ENCODE peak calls at places on chromosomes 6 and 20, in ten cellular contexts. A is neural progenitor cell, N is IMR-90, X is hepatocyte, Q is AG04449, E is ovary, D is cardiac muscle cell, G is psoas muscle, V is heart left ventricle, M is lung. O is an unnamed sample.

GRCh38 chr6:139149383-139149782 is 14.5 kb downstream of the HECA start:
- DNase-seq in A (no peak), N (peak; percentile 35), X (no peak), Q (no peak), E (peak; percentile 49), D (no peak), G (no peak), V (peak; percentile 61), M (no peak), O (no peak)

GRCh38 chr6:84762220-84762940 is 2.0 kb downstream of the TBX18 start:
- DNase-seq in A (peak; percentile 49), N (no peak), X (peak; percentile 39), Q (no peak), E (peak; percentile 26), D (peak; percentile 52), G (no peak), V (peak; percentile 55), M (no peak), O (no peak)

GRCh38 chr20:46994341-46994740 is 99.7 kb downstream of the EYA2 start:
- DNase-seq in A (no peak), N (no peak), X (no peak), Q (no peak), E (no peak), D (no peak), G (no peak), V (no peak), M (no peak), O (no peak)

GRCh38 chr6:129164032-129164431 is 281.1 kb downstream of the LAMA2 start:
- DNase-seq in A (no peak), N (no peak), X (no peak), Q (no peak), E (no peak), D (no peak), G (no peak), V (no peak), M (no peak), O (no peak)

GRCh38 chr6:166946125-166946524 is 10.2 kb downstream of the RNASET2 start:
- DNase-seq in A (no peak), N (no peak), X (no peak), Q (no peak), E (no peak), D (no peak), G (no peak), V (no peak), M (no peak), O (no peak)

GRCh38 chr6:163416640-163417253 is 2.2 kb downstream of the QKI start:
- DNase-seq in A (peak; percentile 70), N (peak; percentile 87), X (peak; percentile 81), Q (peak; percentile 49), E (peak; percentile 40), D (peak; percentile 87), G (no peak), V (peak; percentile 38), M (peak; percentile 51), O (no peak)

GRCh38 chr6:37783831-37784584 is 35.5 kb upstream of the ZFAND3 start:
- DNase-seq in A (peak; percentile 48), N (no peak), X (peak; percentile 41), Q (no peak), E (peak; percentile 25), D (peak; percentile 9), G (peak; percentile 37), V (no peak), M (no peak), O (no peak)

GRCh38 chr6:68238097-68238597 is 396.9 kb upstream of the ADGRB3 start:
- DNase-seq in A (no peak), N (no peak), X (no peak), Q (no peak), E (no peak), D (no peak), G (no peak), V (no peak), M (no peak), O (no peak)

GRCh38 chr6:131136021-131136847 is 967 bp downstream of the AKAP7 start:
- DNase-seq in A (no peak), N (peak; percentile 40), X (peak; percentile 32), Q (no peak), E (peak; percentile 33), D (no peak), G (no peak), V (no peak), M (no peak), O (no peak)

GRCh38 chr6:83815631-83816030 is 37.5 kb upstream of the RIPPLY2 start:
- DNase-seq in A (no peak), N (no peak), X (no peak), Q (no peak), E (no peak), D (no peak), G (no peak), V (no peak), M (no peak), O (no peak)

GRCh38 chr20:57458400-57459160 is 66.4 kb downstream of the CTCFL start:
- DNase-seq in A (no peak), N (no peak), X (peak; percentile 23), Q (no peak), E (no peak), D (no peak), G (no peak), V (no peak), M (no peak), O (no peak)

GRCh38 chr6:19827247-19827646 is 9.9 kb upstream of the ID4 start:
- DNase-seq in A (no peak), N (no peak), X (no peak), Q (no peak), E (no peak), D (no peak), G (no peak), V (no peak), M (no peak), O (no peak)

GRCh38 chr20:32344835-32345506 is 13.2 kb upstream of the ASXL1 start:
- DNase-seq in A (peak; percentile 51), N (no peak), X (no peak), Q (no peak), E (no peak), D (no peak), G (no peak), V (no peak), M (no peak), O (no peak)

GRCh38 chr6:149109397-149110070 is 208.0 kb upstream of the TAB2 start:
- DNase-seq in A (no peak), N (no peak), X (no peak), Q (no peak), E (no peak), D (no peak), G (no peak), V (no peak), M (no peak), O (no peak)

GRCh38 chr6:42041131-42042055 is 8.9 kb upstream of the TAF8 start:
- DNase-seq in A (peak; percentile 21), N (no peak), X (no peak), Q (no peak), E (no peak), D (no peak), G (no peak), V (peak; percentile 59), M (no peak), O (no peak)

DNA sequence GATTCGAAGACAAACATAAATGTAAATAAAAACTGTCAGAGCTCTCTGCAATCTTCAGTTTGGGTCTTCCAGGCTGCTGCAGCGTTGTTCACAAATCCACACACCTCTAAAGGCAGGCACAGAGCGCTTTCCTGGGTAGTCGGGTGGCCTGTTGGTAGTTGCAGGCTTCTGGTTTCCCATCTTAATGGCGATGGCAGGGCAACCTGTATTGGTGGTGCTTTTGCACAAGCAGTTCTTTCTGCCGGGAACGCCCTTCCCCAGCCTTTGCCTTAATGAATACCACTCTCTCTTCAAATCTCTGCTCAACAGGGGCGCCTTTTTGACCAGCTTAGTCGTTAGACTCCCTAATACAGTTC is 723 bp upstream of the IFT52 start:
- DNase-seq in A (peak; percentile 67), N (no peak), X (no peak), Q (no peak), E (peak; percentile 16), D (peak; percentile 34), G (no peak), V (no peak), M (no peak), O (no peak)
- H3K4me3 ChIP-seq in A (peak overlapping the region; percentile 68), N (peak overlapping the region; percentile 96), X (peak overlapping the region; percentile 38), Q (peak overlapping the region; percentile 96), E (peak overlapping the region; percentile 94), D (peak overlapping the region; percentile 63), G (peak overlapping the region; percentile 89), V (peak overlapping the region; percentile 99), M (peak overlapping the region; percentile 37), O (peak overlapping the region; percentile 73)

GRCh38 chr6:20873425-20874190 is 339.4 kb downstream of the CDKAL1 start:
- DNase-seq in A (peak; percentile 60), N (no peak), X (no peak), Q (no peak), E (no peak), D (peak; percentile 37), G (no peak), V (no peak), M (no peak), O (no peak)
- TF ChIP-seq CTCF in A (peak; percentile 58), N (peak; percentile 19), X (peak; percentile 17), Q (no peak), E (no peak), D (peak; percentile 28), G (no peak), V (no peak), M (no peak), O (peak; percentile 42)

DNA sequence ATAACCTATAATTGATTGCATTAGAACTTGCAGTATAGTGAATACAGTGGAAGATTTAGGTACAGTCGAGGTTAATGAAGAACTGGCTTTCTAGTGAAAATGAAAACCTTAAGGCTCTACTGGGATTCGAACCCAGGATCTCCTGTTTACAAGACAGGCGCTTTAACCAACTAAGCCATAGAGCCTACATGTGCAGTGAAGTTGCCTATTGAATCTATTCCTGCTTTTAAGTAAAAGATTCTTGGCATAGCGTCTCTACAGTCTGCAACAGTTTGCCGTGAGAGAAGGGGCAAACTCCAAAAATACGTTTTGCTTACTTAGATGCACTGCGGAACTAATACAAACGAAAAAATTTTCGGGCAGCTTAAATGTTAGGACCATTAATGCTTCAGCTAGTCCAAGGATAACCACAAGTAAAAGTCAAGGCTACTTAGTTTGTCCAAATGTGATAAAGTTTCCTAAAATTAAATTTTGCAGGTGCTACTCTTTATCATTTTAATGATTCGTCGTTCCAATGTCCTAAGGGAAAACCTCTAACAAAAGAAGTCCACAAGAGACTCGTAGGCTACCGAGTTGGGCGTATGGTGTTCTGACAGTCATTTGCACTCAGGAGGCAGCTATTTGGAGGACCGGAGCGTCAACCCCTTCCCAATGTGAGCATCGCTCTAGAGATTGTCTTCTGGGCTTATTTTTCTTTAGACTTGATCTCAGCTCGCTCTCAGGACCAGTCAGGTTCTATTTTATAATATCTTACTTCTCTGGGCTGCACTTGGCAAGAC is 31.3 kb upstream of the ZSCAN23 start:
- DNase-seq in A (peak; percentile 78), N (peak; percentile 92), X (peak; percentile 79), Q (peak; percentile 68), E (no peak), D (peak; percentile 63), G (no peak), V (no peak), M (no peak), O (peak; percentile 69)
- H3K4me3 ChIP-seq in A (peak overlapping the region; percentile 86), N (peak overlapping the region; percentile 72), X (peak overlapping the region; percentile 6), Q (peak overlapping the region; percentile 53), E (peak overlapping the region; percentile 21), D (peak overlapping the region; percentile 55), G (no peak overlapping the region), V (peak overlapping the region; percentile 22), M (no peak overlapping the region), O (peak overlapping the region; percentile 60)

DNA sequence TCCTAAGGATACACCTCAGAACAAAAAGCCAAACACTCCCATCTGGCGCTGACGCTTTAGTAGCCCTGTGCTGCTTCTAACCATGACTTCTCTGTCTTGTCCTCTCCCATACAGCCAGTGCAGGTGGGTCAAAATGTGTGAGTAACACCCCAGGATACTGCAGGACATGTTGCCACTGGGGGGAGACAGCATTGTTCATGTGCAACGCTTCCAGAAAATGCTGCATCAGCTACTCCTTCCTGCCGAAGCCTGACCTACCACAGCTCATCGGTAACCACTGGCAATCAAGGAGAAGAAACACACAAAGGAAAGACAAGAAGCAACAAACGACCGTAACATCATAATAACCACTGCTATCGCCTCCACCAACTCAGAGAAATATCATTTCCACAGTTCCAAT is 1.4 kb downstream of the DEFB132 start:
- DNase-seq in A (no peak), N (peak; percentile 16), X (no peak), Q (no peak), E (no peak), D (no peak), G (no peak), V (no peak), M (no peak), O (no peak)
- TF ChIP-seq CTCF in A (no peak), N (peak; percentile 25), X (no peak), Q (peak; percentile 18), E (no peak), D (peak; percentile 34), G (no peak), V (no peak), M (no peak), O (peak; percentile 47)

O was measured in epithelial cell of proximal tubule.